ENCODE peak calls at places on chromosomes 12 and 14, in seven cellular contexts. N, G, E, J, I, U and V are unnamed samples.

GRCh38 chr12:75571651-75572050 is 60.2 kb upstream of the KRR1 start:
- DNase-seq in I (peak), J (no peak), N (no peak), U (no peak), G (no peak), E (no peak), V (no peak)

GRCh38 chr12:39779768-39780340 is 160.3 kb upstream of the ABCD2 start:
- DNase-seq in U (no peak), I (no peak), J (no peak), G (no peak), E (no peak), N (no peak), V (no peak)

GRCh38 chr12:52247622-52248540 is 14.8 kb downstream of the KRT7 start:
- DNase-seq in I (no peak), U (no peak), E (no peak), G (no peak), J (no peak), N (no peak), V (no peak)

GRCh38 chr14:30559638-30560071 is 697 bp downstream of the G2E3 start:
- DNase-seq in N (peak), G (no peak), E (no peak), U (no peak), I (peak), J (peak), V (peak)

GRCh38 chr12:112870267-112870980 is 36.3 kb upstream of the OAS1 start:
- DNase-seq in G (no peak), U (no peak), N (no peak), E (no peak), I (no peak), J (no peak), V (no peak)

GRCh38 chr12:49706351-49707126 is 666 bp downstream of the FMNL3 start:
- DNase-seq in G (peak), I (no peak), N (peak), J (peak), U (peak), E (peak), V (peak)

GRCh38 chr12:3655331-3655900 is 97.5 kb downstream of the CRACR2A start:
- DNase-seq in U (peak), J (peak), I (no peak), N (no peak), E (no peak), G (peak), V (no peak)

GRCh38 chr14:81449576-81449975 is 49.5 kb upstream of the STON2 start:
- DNase-seq in G (no peak), E (no peak), I (no peak), J (no peak), N (no peak), U (no peak), V (no peak)

GRCh38 chr12:58915634-58916033 is 4.7 kb downstream of the LRIG3 start:
- DNase-seq in I (no peak), N (peak), G (no peak), U (no peak), E (no peak), J (peak), V (peak)

GRCh38 chr14:94771191-94771905 is 1.4 kb upstream of the GSC start:
- DNase-seq in N (no peak), J (no peak), E (no peak), G (no peak), I (no peak), U (no peak), V (no peak)

GRCh38 chr14:58428011-58428807 is 690 bp downstream of the KIAA0586 start:
- DNase-seq in G (no peak), I (peak), E (no peak), J (peak), U (peak), N (peak), V (peak)

GRCh38 chr12:106645074-106645421 is 62.2 kb downstream of the RFX4 start:
- DNase-seq in G (no peak), J (no peak), U (no peak), I (no peak), E (peak), N (no peak), V (no peak)

GRCh38 chr14:104570869-104571635 is 8.5 kb upstream of the C14orf180 start:
- DNase-seq in E (no peak), J (no peak), I (no peak), U (no peak), G (no peak), N (no peak), V (no peak)

GRCh38 chr12:42299392-42300308 is 26.2 kb downstream of the ZCRB1 start:
- DNase-seq in G (peak), E (no peak), I (peak), U (no peak), N (no peak), J (peak), V (peak)

GRCh38 chr12:3362751-3363150 is 128.3 kb upstream of the PRMT8 start:
- DNase-seq in E (peak), U (no peak), G (no peak), I (no peak), J (no peak), N (no peak), V (peak)

GRCh38 chr14:64191756-64192155 is 102.4 kb downstream of the ESR2 start:
- DNase-seq in U (peak), J (peak), E (no peak), G (no peak), N (peak), I (no peak), V (peak)

GRCh38 chr12:27733052-27733656 is 22.5 kb downstream of the MRPS35 start:
- DNase-seq in J (peak), I (peak), N (peak), U (peak), E (no peak), G (peak), V (no peak)

GRCh38 chr12:18827913-18828312 is 90.0 kb downstream of the CAPZA3 start:
- DNase-seq in G (no peak), E (no peak), U (no peak), J (no peak), N (no peak), I (no peak), V (no peak)

GRCh38 chr14:100317897-100318808 is 5.0 kb upstream of the SLC25A47 start:
- DNase-seq in U (no peak), I (no peak), N (peak), G (peak), E (peak), J (peak), V (no peak)

GRCh38 chr12:43444940-43445564 is 107.0 kb downstream of the ADAMTS20 start:
- DNase-seq in J (peak), I (peak), N (peak), G (peak), E (peak), U (peak), V (peak)

GRCh38 chr14:78764645-78765044 is 594.5 kb downstream of the NRXN3 start:
- DNase-seq in I (no peak), N (no peak), J (no peak), E (no peak), U (no peak), G (no peak), V (no peak)

GRCh38 chr12:49304161-49304560 is 9.2 kb downstream of the PRPH start:
- DNase-seq in J (peak), U (no peak), G (no peak), N (peak), E (no peak), I (peak), V (no peak)

GRCh38 chr12:28938056-28938455 is 211.0 kb upstream of the FAR2 start:
- DNase-seq in G (no peak), J (no peak), I (no peak), N (no peak), E (no peak), U (no peak), V (no peak)

GRCh38 chr12:13627536-13627935 is 353.9 kb downstream of the GRIN2B start:
- DNase-seq in G (no peak), J (no peak), E (no peak), N (no peak), I (no peak), U (no peak), V (no peak)

GRCh38 chr14:104567141-104567956 is 12.2 kb upstream of the C14orf180 start:
- DNase-seq in U (no peak), I (no peak), E (no peak), J (no peak), N (no peak), G (no peak), V (no peak)

GRCh38 chr12:68080577-68080976 is 79.0 kb downstream of the IFNG start:
- DNase-seq in U (no peak), N (no peak), G (no peak), E (no peak), I (no peak), J (no peak), V (peak)

GRCh38 chr12:109820921-109821381 is 12.2 kb downstream of the TRPV4 start:
- DNase-seq in J (no peak), G (no peak), E (no peak), N (no peak), U (peak), I (peak), V (no peak)